ENCODE peak calls at places on chromosomes 7 and 10, in nine cellular contexts. F is hepatocyte, H is GM23248, O is OCI-LY7, T is neural progenitor cell, C is PC-3, J is SK-N-SH, B is HCT116, A is MM.1S. V is an unnamed sample.

GRCh38 chr10:102186128-102186527 is 33.9 kb downstream of the NOLC1 start:
- DNase-seq in F (no peak), H (peak; percentile 47), O (no peak), T (no peak), C (no peak), J (no peak), B (no peak), A (no peak), V (no peak)

GRCh38 chr10:132706701-132707100 is 79.2 kb downstream of the NKX6-2 start:
- DNase-seq in F (no peak), H (no peak), O (no peak), T (no peak), C (no peak), J (no peak), B (no peak), A (no peak), V (no peak)

GRCh38 chr10:28661035-28661434 is 16.3 kb upstream of the BAMBI start:
- DNase-seq in F (no peak), H (peak; percentile 91), O (no peak), T (no peak), C (peak; percentile 51), J (no peak), B (no peak), A (no peak), V (no peak)

GRCh38 chr7:73610105-73610504 is 14.2 kb downstream of the MLXIPL start:
- DNase-seq in F (no peak), H (no peak), O (no peak), T (no peak), C (no peak), J (no peak), B (no peak), A (no peak), V (no peak)

GRCh38 chr10:6953131-6953834 is 373.2 kb upstream of the PRKCQ start:
- DNase-seq in F (no peak), H (no peak), O (no peak), T (no peak), C (no peak), J (no peak), B (no peak), A (no peak), V (no peak)

GRCh38 chr7:101605611-101606010 is 23.5 kb downstream of the MYL10 start:
- DNase-seq in F (no peak), H (no peak), O (no peak), T (no peak), C (no peak), J (no peak), B (no peak), A (no peak), V (no peak)

GRCh38 chr10:108167766-108168165 is 1003.3 kb upstream of the SORCS1 start:
- DNase-seq in F (no peak), H (no peak), O (no peak), T (no peak), C (no peak), J (no peak), B (no peak), A (no peak), V (no peak)

GRCh38 chr7:104267701-104268368 is 60.0 kb upstream of the ORC5 start:
- DNase-seq in F (no peak), H (peak; percentile 38), O (peak; percentile 9), T (no peak), C (peak; percentile 28), J (peak; percentile 36), B (no peak), A (peak; percentile 18), V (peak; percentile 14)

GRCh38 chr10:95391570-95392249 is 100.9 kb upstream of the PDLIM1 start:
- DNase-seq in F (peak; percentile 78), H (peak; percentile 40), O (peak; percentile 7), T (peak; percentile 74), C (peak; percentile 19), J (no peak), B (no peak), A (peak; percentile 52), V (peak; percentile 77)

GRCh38 chr7:13724631-13725566 is 264.6 kb downstream of the ETV1 start:
- DNase-seq in F (no peak), H (no peak), O (no peak), T (no peak), C (peak; percentile 65), J (no peak), B (no peak), A (no peak), V (no peak)
- TF ChIP-seq EZH2phosphoT487 in F (no peak), H (no peak), O (no peak), T (no peak), C (no peak), J (no peak), B (no peak), A (no peak), V (no peak)

GRCh38 chr7:44063547-44063893 is 1.8 kb downstream of the PGAM2 start:
- DNase-seq in F (no peak), H (no peak), O (no peak), T (peak; percentile 41), C (no peak), J (no peak), B (no peak), A (no peak), V (peak; percentile 53)

GRCh38 chr7:44060948-44061644 is 4.3 kb downstream of the PGAM2 start:
- DNase-seq in F (no peak), H (no peak), O (no peak), T (no peak), C (no peak), J (no peak), B (no peak), A (no peak), V (no peak)

GRCh38 chr7:44062903-44063295 is 2.5 kb downstream of the PGAM2 start:
- DNase-seq in F (no peak), H (no peak), O (no peak), T (no peak), C (no peak), J (no peak), B (no peak), A (no peak), V (no peak)

GRCh38 chr7:44061645-44062179 is 3.7 kb downstream of the PGAM2 start:
- DNase-seq in F (no peak), H (no peak), O (no peak), T (no peak), C (no peak), J (no peak), B (no peak), A (no peak), V (no peak)

DNA sequence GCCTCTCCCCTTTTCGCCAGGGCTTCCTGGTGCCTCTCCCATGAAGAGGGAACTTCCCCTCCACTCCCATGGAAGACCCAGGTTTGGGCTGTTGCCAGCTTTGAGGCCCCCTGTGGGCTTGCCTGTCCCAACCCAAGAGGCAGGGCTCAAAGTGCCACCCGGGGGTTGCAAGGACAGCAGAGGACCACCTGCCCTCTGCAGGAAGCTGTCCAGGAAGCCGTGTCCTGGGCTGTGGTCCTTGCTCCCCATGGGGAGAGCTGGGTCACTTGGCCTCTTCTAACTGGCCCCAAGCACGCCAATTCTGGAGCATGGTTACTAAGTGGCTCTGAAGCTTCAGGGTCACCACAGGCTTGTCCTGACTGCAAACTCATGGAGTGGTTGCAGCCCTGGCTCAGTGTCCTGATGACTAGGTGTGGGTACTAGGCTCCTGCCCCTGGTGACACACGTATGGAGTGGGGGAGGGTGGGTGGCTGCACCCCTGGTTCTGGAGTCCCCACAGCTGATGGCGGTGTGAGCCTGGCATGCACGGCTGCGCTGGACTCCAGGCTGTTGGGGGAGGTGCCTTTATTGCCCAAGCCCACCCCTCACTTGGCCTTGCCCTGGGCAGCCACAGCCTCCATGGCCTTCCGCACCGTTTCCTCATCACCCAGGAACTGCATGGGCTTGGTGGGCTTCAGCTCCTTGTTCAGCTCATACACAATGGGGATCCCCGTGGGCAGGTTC is 3.0 kb downstream of the PGAM2 start:
- DNase-seq in F (no peak), H (no peak), O (no peak), T (no peak), C (no peak), J (no peak), B (no peak), A (no peak), V (no peak)
- H3K27ac ChIP-seq in F (no peak overlapping the region), H (no peak overlapping the region), O (no peak overlapping the region), T (no peak overlapping the region), C (no peak overlapping the region), J (no peak overlapping the region), B (no peak overlapping the region), A (no peak overlapping the region), V (no peak overlapping the region)

GRCh38 chr10:18098201-18098600 is 42.0 kb upstream of the CACNB2 start:
- DNase-seq in F (no peak), H (no peak), O (no peak), T (no peak), C (no peak), J (no peak), B (no peak), A (no peak), V (no peak)

GRCh38 chr10:18100664-18101063 is 39.6 kb upstream of the CACNB2 start:
- DNase-seq in F (no peak), H (peak; percentile 40), O (no peak), T (no peak), C (no peak), J (no peak), B (no peak), A (no peak), V (no peak)

GRCh38 chr10:18102404-18102803 is 37.8 kb upstream of the CACNB2 start:
- DNase-seq in F (no peak), H (no peak), O (no peak), T (no peak), C (no peak), J (no peak), B (no peak), A (no peak), V (no peak)

GRCh38 chr10:18097524-18097923 is 42.7 kb upstream of the CACNB2 start:
- DNase-seq in F (no peak), H (peak; percentile 64), O (no peak), T (no peak), C (peak; percentile 48), J (no peak), B (no peak), A (no peak), V (no peak)

DNA sequence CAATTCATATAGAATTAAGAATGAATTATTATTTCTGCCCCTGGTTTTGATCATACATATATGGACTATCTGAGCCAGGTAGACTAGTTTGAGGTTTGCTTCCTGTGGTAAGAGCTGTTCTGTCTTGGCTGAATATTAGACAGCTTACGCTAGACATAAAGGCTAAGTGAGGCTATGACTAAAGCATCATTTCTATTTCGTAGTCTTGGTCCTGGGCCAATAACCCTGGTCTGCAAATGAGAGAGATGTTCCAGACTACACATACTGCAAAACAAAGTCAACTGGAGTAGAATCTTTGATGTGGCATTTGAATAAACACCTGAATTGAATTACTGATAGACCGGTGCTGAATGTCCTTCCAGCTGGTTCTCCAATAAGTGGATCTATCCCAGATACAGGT is 40.8 kb upstream of the CACNB2 start:
- DNase-seq in F (no peak), H (peak; percentile 24), O (no peak), T (no peak), C (no peak), J (no peak), B (no peak), A (no peak), V (no peak)
- TF ChIP-seq EZH2phosphoT487 in F (no peak), H (no peak), O (no peak), T (no peak), C (no peak), J (no peak), B (no peak), A (no peak), V (no peak)

GRCh38 chr10:13868528-13869294 is 281.9 kb downstream of the PRPF18 start:
- DNase-seq in F (no peak), H (no peak), O (no peak), T (no peak), C (no peak), J (no peak), B (no peak), A (no peak), V (no peak)
- H3K27ac ChIP-seq in F (no peak overlapping the region), H (no peak overlapping the region), O (no peak overlapping the region), T (no peak overlapping the region), C (no peak overlapping the region), J (no peak overlapping the region), B (no peak overlapping the region), A (no peak overlapping the region), V (no peak overlapping the region)